ENCODE peak calls at places on chromosomes 13 and 19, in ten cellular contexts. N is effector memory CD4-positive, alpha-beta T cell; K is activated naive CD8-positive, alpha-beta T cell treated with anti-CD3 and anti-CD28 coated beads, Interleukin-2, amount 50 U/mL, for 24 hours; R is activated CD8-positive, alpha-beta memory T cell treated with anti-CD3 and anti-CD28 coated beads, Interleukin-2, amount 10 ng/mL, durations not matched to agents 7 days and 5 days; V is MV-4-11; H is right cardiac atrium; T is AG09319; D is foreskin fibroblast; I is stimulated activated CD4-positive, alpha-beta T cell treated with anti-CD3 and anti-CD28 coated beads, Interleukin-1b, Interleukin-23, amount 100 ng/mL, for 24 hours; O is activated CD4-positive, CD25-positive, alpha-beta regulatory T cell. S is an unnamed sample.

GRCh38 chr19:1102407-1103106 is 1.2 kb upstream of the GPX4 start:
- DNase-seq in H (peak; percentile 59), N (no peak), O (no peak), I (no peak), D (peak; percentile 99), K (peak; percentile 77), R (peak; percentile 84), T (peak; percentile 98), V (peak; percentile 76), S (peak; percentile 65)

GRCh38 chr13:61413572-61413971 is 2.1 kb downstream of the PCDH20 start:
- DNase-seq in D (no peak), R (no peak), H (peak; percentile 34), T (no peak), N (no peak), I (no peak), O (no peak), K (no peak), V (no peak), S (no peak)

GRCh38 chr19:743168-743687 is 7.7 kb upstream of the MISP start:
- DNase-seq in N (no peak), K (no peak), V (no peak), T (no peak), I (no peak), H (no peak), R (no peak), O (no peak), D (no peak), S (no peak)

GRCh38 chr13:113098163-113098732 is 7.3 kb upstream of the F7 start:
- DNase-seq in I (no peak), N (no peak), V (no peak), R (no peak), O (no peak), K (no peak), H (no peak), T (no peak), D (peak; percentile 77), S (no peak)

GRCh38 chr19:34345934-34346333 is 19.1 kb upstream of the GPI start:
- DNase-seq in V (peak; percentile 53), I (peak; percentile 59), H (peak; percentile 85), O (peak; percentile 26), T (no peak), K (peak; percentile 84), D (peak; percentile 88), N (peak; percentile 45), R (peak; percentile 80), S (no peak)

GRCh38 chr19:8305798-8306197 is 2.4 kb downstream of the CD320 start:
- DNase-seq in K (peak; percentile 1), I (no peak), O (no peak), N (no peak), T (no peak), H (no peak), D (no peak), R (peak; percentile 37), V (no peak), S (peak; percentile 10)

GRCh38 chr19:52600639-52601024 is 30.5 kb downstream of the ZNF701 start:
- DNase-seq in V (no peak), T (no peak), D (no peak), H (peak; percentile 71), N (no peak), K (no peak), R (peak; percentile 42), I (peak; percentile 3), O (no peak), S (no peak)

GRCh38 chr19:19860756-19861390 is 4.8 kb upstream of the ZNF253 start:
- DNase-seq in R (peak; percentile 69), V (no peak), O (no peak), I (peak; percentile 19), N (peak; percentile 66), T (no peak), K (peak; percentile 18), D (no peak), H (no peak), S (no peak)

GRCh38 chr19:1257475-1258160 is 9.2 kb downstream of the MIDN start:
- DNase-seq in H (no peak), D (peak; percentile 29), R (no peak), T (no peak), V (no peak), K (no peak), N (no peak), O (no peak), I (no peak), S (no peak)

GRCh38 chr19:5138606-5139594 is 170.0 kb downstream of the KDM4B start:
- DNase-seq in D (peak; percentile 60), T (no peak), K (peak; percentile 89), V (peak; percentile 99), H (peak; percentile 86), O (peak; percentile 24), R (peak; percentile 96), I (peak; percentile 38), N (peak; percentile 62), S (no peak)

GRCh38 chr13:74367193-74367592 is 233.0 kb upstream of the KLF12 start:
- DNase-seq in D (no peak), I (no peak), T (no peak), R (no peak), N (no peak), O (no peak), V (no peak), H (no peak), K (no peak), S (no peak)

GRCh38 chr13:48775804-48776203 is 122.1 kb downstream of the CYSLTR2 start:
- DNase-seq in R (no peak), T (peak; percentile 49), N (no peak), O (no peak), H (no peak), D (peak; percentile 97), K (no peak), V (no peak), I (no peak), S (no peak)

GRCh38 chr13:44007451-44007850 is 127.7 kb downstream of the LACC1 start:
- DNase-seq in K (no peak), O (no peak), I (no peak), D (no peak), H (no peak), N (no peak), T (no peak), V (no peak), R (no peak), S (no peak)

GRCh38 chr13:77860621-77861020 is 58.0 kb downstream of the EDNRB start:
- DNase-seq in K (no peak), N (no peak), R (no peak), V (peak; percentile 77), I (no peak), O (no peak), T (peak; percentile 71), H (no peak), D (peak; percentile 35), S (no peak)

GRCh38 chr13:42073683-42074082 is 25.2 kb downstream of the DGKH start:
- DNase-seq in D (no peak), N (no peak), K (no peak), O (no peak), I (no peak), R (no peak), T (no peak), H (no peak), V (no peak), S (no peak)

GRCh38 chr13:59447846-59448620 is 715.7 kb downstream of the DIAPH3 start:
- DNase-seq in H (no peak), I (no peak), D (peak; percentile 29), V (no peak), K (no peak), T (no peak), R (no peak), O (no peak), N (no peak), S (no peak)

GRCh38 chr19:56348289-56348877 is 33.7 kb upstream of the ZSCAN5A start:
- DNase-seq in V (no peak), K (peak; percentile 30), T (no peak), H (no peak), R (peak; percentile 42), D (peak; percentile 16), I (no peak), N (no peak), O (no peak), S (no peak)

GRCh38 chr19:31992750-31993149 is 352.7 kb upstream of the ZNF507 start:
- DNase-seq in R (peak; percentile 25), O (no peak), K (no peak), V (no peak), T (no peak), N (no peak), I (no peak), D (no peak), H (no peak), S (no peak)

GRCh38 chr13:42593719-42594012 is 19.7 kb downstream of the TNFSF11 start:
- DNase-seq in N (no peak), K (no peak), H (no peak), O (no peak), T (no peak), D (no peak), V (no peak), I (no peak), R (no peak), S (no peak)

GRCh38 chr19:33862991-33863390 is 66.3 kb downstream of the KCTD15 start:
- DNase-seq in D (no peak), O (no peak), H (no peak), R (no peak), I (no peak), T (no peak), N (no peak), V (no peak), K (no peak), S (no peak)

GRCh38 chr13:46569471-46569870 is 16.5 kb downstream of the LRCH1 start:
- DNase-seq in T (no peak), O (no peak), D (no peak), V (no peak), R (no peak), I (no peak), K (no peak), H (no peak), N (no peak), S (no peak)

GRCh38 chr19:39230096-39230764 is 14.6 kb downstream of the IFNL3 start:
- DNase-seq in D (no peak), O (no peak), T (no peak), K (no peak), N (no peak), R (no peak), H (no peak), V (no peak), I (no peak), S (no peak)

GRCh38 chr19:28898279-28898678 is 314.7 kb downstream of the UQCRFS1 start:
- DNase-seq in D (peak; percentile 66), I (no peak), V (no peak), H (no peak), O (no peak), T (no peak), R (no peak), N (no peak), K (no peak), S (no peak)

GRCh38 chr19:9615828-9616227 is 5.2 kb downstream of the ZNF561 start:
- DNase-seq in K (no peak), O (no peak), N (no peak), H (no peak), D (no peak), T (no peak), I (no peak), V (no peak), R (no peak), S (no peak)

GRCh38 chr13:71979616-71980015 is 112.6 kb upstream of the DACH1 start:
- DNase-seq in K (no peak), V (no peak), D (peak; percentile 1), H (no peak), T (no peak), N (no peak), R (no peak), O (no peak), I (no peak), S (no peak)

GRCh38 chr13:86907116-86907515 is 764.1 kb upstream of the SLITRK5 start:
- DNase-seq in H (no peak), K (no peak), O (no peak), R (no peak), T (no peak), N (no peak), I (no peak), D (no peak), V (no peak), S (no peak)

GRCh38 chr19:49629659-49630058 is 10.3 kb downstream of the RRAS start:
- DNase-seq in R (no peak), K (no peak), D (no peak), O (no peak), H (peak; percentile 52), V (no peak), I (no peak), T (no peak), N (no peak), S (no peak)

GRCh38 chr13:36774895-36775294 is 44.1 kb upstream of the RFXAP start:
- DNase-seq in R (no peak), T (no peak), N (no peak), D (no peak), K (no peak), I (no peak), H (no peak), V (no peak), O (no peak), S (no peak)

S was measured in uterus.